ENCODE peak calls at places on chromosomes 2 and 18, in four cellular contexts. One of them, this sample, is unnamed.

GRCh38 chr2:101219281-101219680 is 33.4 kb upstream of the CNOT11 start:
- DNase-seq in right atrium auricular region: no peak
- DNase-seq in NT2/D1: no peak
- DNase-seq in endothelial cell of umbilical vein: no peak
- DNase-seq in this sample: no peak

GRCh38 chr18:67924656-67925055 is 408.1 kb upstream of the DSEL start:
- DNase-seq in right atrium auricular region: no peak
- DNase-seq in NT2/D1: no peak
- DNase-seq in endothelial cell of umbilical vein: no peak
- DNase-seq in this sample: no peak

GRCh38 chr18:56910967-56911366 is 235.9 kb upstream of the BOD1L2 start:
- DNase-seq in right atrium auricular region: no peak
- DNase-seq in NT2/D1: no peak
- DNase-seq in endothelial cell of umbilical vein: no peak
- DNase-seq in this sample: no peak

GRCh38 chr2:235054919-235055318 is 103.1 kb downstream of the SH3BP4 start:
- DNase-seq in right atrium auricular region: no peak
- DNase-seq in NT2/D1: no peak
- DNase-seq in endothelial cell of umbilical vein: no peak
- DNase-seq in this sample: no peak

GRCh38 chr2:41955641-41956040 is 92.2 kb upstream of the PKDCC start:
- DNase-seq in right atrium auricular region: no peak
- DNase-seq in NT2/D1: no peak
- DNase-seq in endothelial cell of umbilical vein: no peak
- DNase-seq in this sample: no peak

GRCh38 chr2:63840081-63840784 is 1.5 kb upstream of the UGP2 start:
- DNase-seq in right atrium auricular region: no peak
- DNase-seq in NT2/D1: no peak
- DNase-seq in endothelial cell of umbilical vein: no peak
- DNase-seq in this sample: no peak

GRCh38 chr2:7672027-7672684 is 754.9 kb downstream of the RNF144A start:
- DNase-seq in right atrium auricular region: no peak
- DNase-seq in NT2/D1: peak; percentile 89
- DNase-seq in endothelial cell of umbilical vein: no peak
- DNase-seq in this sample: peak; percentile 68

GRCh38 chr2:95062247-95062646 is 36.7 kb downstream of the MAL start:
- DNase-seq in right atrium auricular region: no peak
- DNase-seq in NT2/D1: no peak
- DNase-seq in endothelial cell of umbilical vein: no peak
- DNase-seq in this sample: no peak

GRCh38 chr18:361941-362913 is 94.4 kb upstream of the THOC1 start:
- DNase-seq in right atrium auricular region: no peak
- DNase-seq in NT2/D1: no peak
- DNase-seq in endothelial cell of umbilical vein: peak; percentile 85
- DNase-seq in this sample: peak; percentile 8

GRCh38 chr18:66668706-66669105 is 64.8 kb upstream of the CDH19 start:
- DNase-seq in right atrium auricular region: no peak
- DNase-seq in NT2/D1: no peak
- DNase-seq in endothelial cell of umbilical vein: no peak
- DNase-seq in this sample: no peak

GRCh38 chr18:9828794-9829712 is 56.7 kb upstream of the TXNDC2 start:
- DNase-seq in right atrium auricular region: no peak
- DNase-seq in NT2/D1: no peak
- DNase-seq in endothelial cell of umbilical vein: no peak
- DNase-seq in this sample: no peak

GRCh38 chr2:33696234-33696633 is 97.1 kb upstream of the FAM98A start:
- DNase-seq in right atrium auricular region: no peak
- DNase-seq in NT2/D1: no peak
- DNase-seq in endothelial cell of umbilical vein: no peak
- DNase-seq in this sample: no peak

GRCh38 chr2:234632527-234633391 is 135.9 kb upstream of the ARL4C start:
- DNase-seq in right atrium auricular region: no peak
- DNase-seq in NT2/D1: no peak
- DNase-seq in endothelial cell of umbilical vein: no peak
- DNase-seq in this sample: no peak

GRCh38 chr2:239824051-239824694 is 201.0 kb downstream of the NDUFA10 start:
- DNase-seq in right atrium auricular region: peak; percentile 48
- DNase-seq in NT2/D1: peak; percentile 62
- DNase-seq in endothelial cell of umbilical vein: no peak
- DNase-seq in this sample: no peak

GRCh38 chr2:233354971-233355574 is 779 bp downstream of the DGKD start:
- DNase-seq in right atrium auricular region: no peak
- DNase-seq in NT2/D1: no peak
- DNase-seq in endothelial cell of umbilical vein: peak; percentile 19
- DNase-seq in this sample: no peak

GRCh38 chr2:182852090-182852489 is 14.3 kb downstream of the FRZB start:
- DNase-seq in right atrium auricular region: no peak
- DNase-seq in NT2/D1: no peak
- DNase-seq in endothelial cell of umbilical vein: no peak
- DNase-seq in this sample: peak; percentile 46

GRCh38 chr2:161020437-161020836 is 139.8 kb upstream of the TANK start:
- DNase-seq in right atrium auricular region: no peak
- DNase-seq in NT2/D1: no peak
- DNase-seq in endothelial cell of umbilical vein: no peak
- DNase-seq in this sample: no peak

GRCh38 chr2:164554487-164554886 is 66.8 kb downstream of the GRB14 start:
- DNase-seq in right atrium auricular region: no peak
- DNase-seq in NT2/D1: no peak
- DNase-seq in endothelial cell of umbilical vein: no peak
- DNase-seq in this sample: no peak

GRCh38 chr2:89844221-89844943 is 1152.9 kb downstream of the RPIA start:
- DNase-seq in right atrium auricular region: no peak
- DNase-seq in NT2/D1: no peak
- DNase-seq in endothelial cell of umbilical vein: no peak
- DNase-seq in this sample: no peak

GRCh38 chr18:79511271-79511670 is 115.5 kb downstream of the NFATC1 start:
- DNase-seq in right atrium auricular region: no peak
- DNase-seq in NT2/D1: no peak
- DNase-seq in endothelial cell of umbilical vein: no peak
- DNase-seq in this sample: no peak

GRCh38 chr2:220708366-220708765 is 863.7 kb downstream of the EPHA4 start:
- DNase-seq in right atrium auricular region: no peak
- DNase-seq in NT2/D1: no peak
- DNase-seq in endothelial cell of umbilical vein: no peak
- DNase-seq in this sample: no peak

GRCh38 chr2:42573256-42573655 is 4.8 kb downstream of the MTA3 start:
- DNase-seq in right atrium auricular region: no peak
- DNase-seq in NT2/D1: no peak
- DNase-seq in endothelial cell of umbilical vein: no peak
- DNase-seq in this sample: no peak

GRCh38 chr2:164651361-164651760 is 30.1 kb upstream of the GRB14 start:
- DNase-seq in right atrium auricular region: no peak
- DNase-seq in NT2/D1: no peak
- DNase-seq in endothelial cell of umbilical vein: no peak
- DNase-seq in this sample: no peak

GRCh38 chr2:178827739-178828487 is 20.7 kb upstream of the TTN start:
- DNase-seq in right atrium auricular region: no peak
- DNase-seq in NT2/D1: no peak
- DNase-seq in endothelial cell of umbilical vein: peak; percentile 64
- DNase-seq in this sample: no peak

GRCh38 chr2:60961457-60961856 is 56.1 kb upstream of the PEX13 start:
- DNase-seq in right atrium auricular region: no peak
- DNase-seq in NT2/D1: no peak
- DNase-seq in endothelial cell of umbilical vein: no peak
- DNase-seq in this sample: no peak

GRCh38 chr2:46886268-46887027 is 29.2 kb downstream of the MCFD2 start:
- DNase-seq in right atrium auricular region: no peak
- DNase-seq in NT2/D1: no peak
- DNase-seq in endothelial cell of umbilical vein: no peak
- DNase-seq in this sample: no peak

GRCh38 chr18:75065251-75066000 is 143.5 kb downstream of the PTGR3 start:
- DNase-seq in right atrium auricular region: no peak
- DNase-seq in NT2/D1: no peak
- DNase-seq in endothelial cell of umbilical vein: no peak
- DNase-seq in this sample: no peak

GRCh38 chr2:240211598-240212424 is 71.4 kb upstream of the OTOS start:
- DNase-seq in right atrium auricular region: no peak
- DNase-seq in NT2/D1: no peak
- DNase-seq in endothelial cell of umbilical vein: no peak
- DNase-seq in this sample: no peak

GRCh38 chr2:237600205-237600846 is 9.8 kb upstream of the RAB17 start:
- DNase-seq in right atrium auricular region: peak; percentile 86
- DNase-seq in NT2/D1: no peak
- DNase-seq in endothelial cell of umbilical vein: peak; percentile 53
- DNase-seq in this sample: peak; percentile 41

GRCh38 chr2:98348066-98348561 is 1.9 kb downstream of the CNGA3 start:
- DNase-seq in right atrium auricular region: no peak
- DNase-seq in NT2/D1: no peak
- DNase-seq in endothelial cell of umbilical vein: no peak
- DNase-seq in this sample: peak; percentile 14

GRCh38 chr2:99775585-99775984 is 285.8 kb upstream of the REV1 start:
- DNase-seq in right atrium auricular region: no peak
- DNase-seq in NT2/D1: peak; percentile 11
- DNase-seq in endothelial cell of umbilical vein: no peak
- DNase-seq in this sample: no peak
- H3K4me1 ChIP-seq in right atrium auricular region: no peaks in the 10 kb centered on the region
- H3K4me1 ChIP-seq in NT2/D1: no peaks in the 10 kb centered on the region
- H3K4me1 ChIP-seq in endothelial cell of umbilical vein: no peaks in the 10 kb centered on the region
- H3K4me1 ChIP-seq in this sample: no peaks in the 10 kb centered on the region

GRCh38 chr18:34972765-34973414 is 68.3 kb upstream of the MAPRE2 start:
- DNase-seq in right atrium auricular region: no peak
- DNase-seq in NT2/D1: no peak
- DNase-seq in endothelial cell of umbilical vein: no peak
- DNase-seq in this sample: no peak
- H3K27me3 ChIP-seq in right atrium auricular region: no peaks in the 10 kb centered on the region
- H3K27me3 ChIP-seq in NT2/D1: peaks cover 37% of the 10 kb centered on the region
- H3K27me3 ChIP-seq in endothelial cell of umbilical vein: peaks cover 22% of the 10 kb centered on the region
- H3K27me3 ChIP-seq in this sample: no peaks in the 10 kb centered on the region

DNA sequence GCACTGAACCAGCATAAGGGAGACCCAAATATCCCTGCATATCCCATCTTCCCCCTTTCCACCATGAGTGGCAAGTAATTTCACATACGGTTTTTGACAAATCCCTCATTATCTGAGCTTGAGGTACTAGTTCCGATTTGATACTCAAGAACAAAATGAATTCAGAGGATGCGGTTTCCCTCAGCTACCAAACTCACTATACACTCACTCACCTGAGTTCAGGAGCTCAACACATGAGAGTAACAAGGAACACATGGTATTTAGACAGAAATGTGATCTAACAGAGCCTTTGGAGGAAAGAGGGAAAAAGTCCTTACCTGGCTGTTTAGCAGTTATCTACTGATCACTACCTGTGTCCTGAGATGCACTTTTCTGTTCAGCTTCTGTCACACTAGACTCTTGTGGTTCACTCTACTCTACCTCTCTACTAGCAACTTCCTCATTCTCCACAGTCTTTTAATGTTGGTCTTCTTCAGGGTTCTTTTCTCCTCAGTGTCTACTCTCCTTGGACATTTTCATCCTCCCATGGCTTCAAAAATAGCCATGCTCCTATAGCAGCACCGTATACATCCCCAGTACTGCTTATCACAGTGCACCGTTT is 25.1 kb downstream of the ASXL2 start:
- DNase-seq in right atrium auricular region: no peak
- DNase-seq in NT2/D1: no peak
- DNase-seq in endothelial cell of umbilical vein: no peak
- DNase-seq in this sample: no peak
- H3K4me1 ChIP-seq in right atrium auricular region: no peaks in the 10 kb centered on the region
- H3K4me1 ChIP-seq in NT2/D1: no peaks in the 10 kb centered on the region
- H3K4me1 ChIP-seq in endothelial cell of umbilical vein: peaks cover 5% of the 10 kb centered on the region
- H3K4me1 ChIP-seq in this sample: no peaks in the 10 kb centered on the region

GRCh38 chr2:21379140-21379539 is 255.4 kb downstream of the TDRD15 start:
- DNase-seq in right atrium auricular region: no peak
- DNase-seq in NT2/D1: no peak
- DNase-seq in endothelial cell of umbilical vein: no peak
- DNase-seq in this sample: no peak
- H3K27me3 ChIP-seq in right atrium auricular region: no peaks in the 10 kb centered on the region
- H3K27me3 ChIP-seq in NT2/D1: no peaks in the 10 kb centered on the region
- H3K27me3 ChIP-seq in endothelial cell of umbilical vein: no peaks in the 10 kb centered on the region
- H3K27me3 ChIP-seq in this sample: no peaks in the 10 kb centered on the region

GRCh38 chr18:3265564-3266033 is 3.7 kb downstream of the MYL12B start:
- DNase-seq in right atrium auricular region: no peak
- DNase-seq in NT2/D1: no peak
- DNase-seq in endothelial cell of umbilical vein: peak; percentile 64
- DNase-seq in this sample: no peak
- H3K4me1 ChIP-seq in right atrium auricular region: no peaks in the 10 kb centered on the region
- H3K4me1 ChIP-seq in NT2/D1: no peaks in the 10 kb centered on the region
- H3K4me1 ChIP-seq in endothelial cell of umbilical vein: peaks cover 63% of the 10 kb centered on the region
- H3K4me1 ChIP-seq in this sample: no peaks in the 10 kb centered on the region

GRCh38 chr2:152099655-152100050 is 809 bp upstream of the CACNB4 start:
- DNase-seq in right atrium auricular region: no peak
- DNase-seq in NT2/D1: no peak
- DNase-seq in endothelial cell of umbilical vein: no peak
- DNase-seq in this sample: no peak
- H3K27me3 ChIP-seq in right atrium auricular region: no peaks in the 10 kb centered on the region
- H3K27me3 ChIP-seq in NT2/D1: peaks cover 71% of the 10 kb centered on the region
- H3K27me3 ChIP-seq in endothelial cell of umbilical vein: peaks cover 44% of the 10 kb centered on the region
- H3K27me3 ChIP-seq in this sample: peaks cover 47% of the 10 kb centered on the region

GRCh38 chr2:219447242-219448098 is 12.8 kb downstream of the SPEG start:
- DNase-seq in right atrium auricular region: no peak
- DNase-seq in NT2/D1: no peak
- DNase-seq in endothelial cell of umbilical vein: no peak
- DNase-seq in this sample: no peak
- H3K4me1 ChIP-seq in right atrium auricular region: no peaks in the 10 kb centered on the region
- H3K4me1 ChIP-seq in NT2/D1: peaks cover 32% of the 10 kb centered on the region
- H3K4me1 ChIP-seq in endothelial cell of umbilical vein: peaks cover 4% of the 10 kb centered on the region
- H3K4me1 ChIP-seq in this sample: peaks cover 42% of the 10 kb centered on the region